ENCODE peak calls at places on chromosomes 11 and 22, in seven cellular contexts. T is heart left ventricle; N is esophagus squamous epithelium; J is CD4-positive, alpha-beta memory T cell; W is upper lobe of right lung; Q is small intestine; L is pancreas. U is an unnamed sample. For H3K4me1, the result is how much of the 10 kb centered on the place peaks cover.

GRCh38 chr22:47386812-47387510 is 624.5 kb downstream of the TBC1D22A start:
- DNase-seq in J (no peak), N (no peak), L (no peak), W (peak), T (peak), Q (no peak), U (no peak)

GRCh38 chr11:125950696-125951645 is 5.1 kb downstream of the VSIG10L2 start:
- DNase-seq in J (no peak), T (peak), W (no peak), N (no peak), L (peak), Q (no peak), U (no peak)

GRCh38 chr11:113549611-113550061 is 74.4 kb upstream of the DRD2 start:
- DNase-seq in Q (no peak), L (no peak), N (no peak), J (no peak), T (no peak), W (peak), U (no peak)

GRCh38 chr11:68950268-68950667 is 30.5 kb downstream of the MRGPRD start:
- DNase-seq in J (no peak), Q (no peak), L (no peak), W (no peak), N (no peak), T (no peak), U (no peak)

GRCh38 chr22:44437493-44438015 is 60.5 kb downstream of the RTL6 start:
- DNase-seq in Q (no peak), N (no peak), T (no peak), J (no peak), L (no peak), W (no peak), U (no peak)

GRCh38 chr11:62602141-62603071 is 741 bp upstream of the MTA2 start:
- DNase-seq in J (no peak), N (no peak), W (peak), Q (peak), T (peak), L (peak), U (peak)

GRCh38 chr11:112513417-112513816 is 252.8 kb upstream of the PLET1 start:
- DNase-seq in T (no peak), N (no peak), Q (no peak), W (no peak), L (no peak), J (no peak), U (no peak)

GRCh38 chr11:19410032-19410431 is 169.3 kb upstream of the E2F8 start:
- DNase-seq in L (no peak), Q (no peak), T (no peak), J (no peak), N (no peak), W (no peak), U (no peak)

GRCh38 chr11:61771995-61772455 is 19.6 kb downstream of the MYRF start:
- DNase-seq in J (no peak), Q (no peak), N (no peak), W (no peak), T (no peak), L (no peak), U (peak)

GRCh38 chr11:126318642-126319373 is 14.9 kb downstream of the DCPS start:
- DNase-seq in W (no peak), T (no peak), L (no peak), J (no peak), N (no peak), Q (no peak), U (peak)

GRCh38 chr11:111574373-111575230 is 27.6 kb upstream of the SIK2 start:
- DNase-seq in N (no peak), L (no peak), Q (peak), J (no peak), T (no peak), W (no peak), U (no peak)

GRCh38 chr11:8805256-8805655 is 105.7 kb upstream of the AKIP1 start:
- DNase-seq in J (no peak), L (no peak), N (no peak), T (no peak), W (no peak), Q (no peak), U (no peak)
- H3K4me1 ChIP-seq in J (under half), L (under half), N (under half), T (under half), W (half or more), Q (under half), U (under half)

DNA sequence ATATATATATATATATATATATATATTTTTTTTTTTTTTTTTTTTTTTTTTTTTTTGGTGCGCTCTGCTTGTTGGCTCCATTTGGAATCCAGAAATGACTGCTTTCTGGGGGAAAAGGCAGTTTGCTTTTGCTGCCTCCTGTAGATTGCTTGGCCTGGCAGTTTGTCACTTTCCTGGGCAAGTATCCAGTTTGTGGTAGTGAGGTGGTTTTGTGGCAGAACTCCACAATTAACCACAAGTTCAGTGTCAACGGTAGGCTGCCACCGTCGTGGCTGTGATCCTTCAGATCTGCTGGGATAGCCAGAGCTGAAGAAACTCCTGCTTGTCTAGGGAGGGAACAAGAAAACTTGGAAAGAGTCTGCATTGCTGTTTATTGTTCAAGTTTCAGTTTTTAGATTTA is 5.0 kb upstream of the PDE3B start:
- DNase-seq in W (no peak), J (no peak), L (peak), T (no peak), Q (no peak), N (no peak), U (no peak)
- H3K4me1 ChIP-seq in W (under half), J (half or more), L (under half), T (under half), Q (under half), N (under half), U (under half)

GRCh38 chr22:37021041-37021440 is 1.5 kb downstream of the MPST start:
- DNase-seq in T (no peak), N (no peak), W (no peak), L (no peak), J (no peak), Q (peak), U (no peak)
- H3K4me1 ChIP-seq in T (under half), N (under half), W (half or more), L (under half), J (under half), Q (under half), U (under half)

GRCh38 chr22:32531955-32532818 is 57.6 kb downstream of the FBXO7 start:
- DNase-seq in J (no peak), W (peak), T (peak), Q (peak), L (peak), N (no peak), U (peak)
- H3K4me1 ChIP-seq in J (under half), W (under half), T (under half), Q (under half), L (under half), N (under half), U (under half)

U was measured in hepatocyte.